ENCODE peak calls at places on chromosomes 1 and 21, in four cellular contexts. P is ovary; R is PC-3; O is CD8-positive, alpha-beta memory T cell. T is an unnamed sample.

GRCh38 chr21:45805321-45805720 is 161.8 kb downstream of the PCBP3 start:
- DNase-seq in O (no peak), R (no peak), P (no peak), T (no peak)

GRCh38 chr1:22275626-22276395 is 132.9 kb upstream of the WNT4 start:
- DNase-seq in O (no peak), P (peak), R (peak), T (peak)

GRCh38 chr1:31072304-31072746 is 6.8 kb upstream of the PUM1 start:
- DNase-seq in R (no peak), P (no peak), O (no peak), T (no peak)

GRCh38 chr1:156641761-156642264 is at the start of gene BCAN:
- DNase-seq in R (no peak), P (no peak), O (no peak), T (peak)

GRCh38 chr1:245953876-245954660 is 553.0 kb downstream of the SMYD3 start:
- DNase-seq in O (no peak), P (no peak), R (peak), T (no peak)

GRCh38 chr21:33345751-33346238 is 21.0 kb downstream of the IFNAR1 start:
- DNase-seq in R (no peak), P (no peak), O (no peak), T (no peak)

GRCh38 chr1:56436912-56437403 is 142.4 kb downstream of the PLPP3 start:
- DNase-seq in P (no peak), R (no peak), O (no peak), T (peak)

GRCh38 chr21:33314096-33314495 is 10.7 kb upstream of the IFNAR1 start:
- DNase-seq in O (no peak), R (no peak), P (no peak), T (no peak)

GRCh38 chr1:34125721-34126380 is 39.2 kb downstream of the CSMD2 start:
- DNase-seq in P (no peak), O (no peak), R (no peak), T (no peak)

GRCh38 chr1:49252917-49253316 is 476.2 kb upstream of the BEND5 start:
- DNase-seq in P (no peak), R (no peak), O (no peak), T (no peak)

GRCh38 chr1:221829327-221830011 is 87.6 kb upstream of the DUSP10 start:
- DNase-seq in O (peak), P (no peak), R (peak), T (no peak)

DNA sequence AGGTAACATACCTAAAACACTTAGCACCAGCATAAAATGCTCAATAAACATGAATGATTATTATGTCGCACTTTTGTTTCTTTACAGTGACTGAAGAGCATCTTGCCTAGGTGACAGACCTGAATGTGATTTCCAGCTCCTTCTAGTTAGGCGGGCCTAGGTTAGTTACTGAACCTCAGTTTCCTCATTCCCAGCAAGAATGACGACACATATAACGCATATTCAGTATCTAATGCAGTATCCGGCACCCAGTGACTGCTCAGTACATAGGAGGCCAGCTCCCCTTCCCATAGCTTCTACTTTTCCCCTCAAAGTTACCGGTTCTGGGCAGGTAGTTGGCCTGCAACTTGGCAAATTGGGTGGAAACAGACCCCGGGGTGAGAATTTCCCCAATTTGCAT is 763 bp downstream of the AUNIP start:
- DNase-seq in O (no peak), P (no peak), R (peak), T (no peak)
- H3K27ac ChIP-seq in O (peak), P (no peak), R (no peak), T (no peak)

GRCh38 chr1:26791138-26791537 is 3.4 kb downstream of the PIGV start:
- DNase-seq in P (no peak), R (no peak), O (no peak), T (no peak)

GRCh38 chr1:26788836-26789611 is 1.3 kb downstream of the PIGV start:
- DNase-seq in O (peak), P (peak), R (peak), T (peak)

GRCh38 chr1:26789612-26789865 is 1.8 kb downstream of the PIGV start:
- DNase-seq in R (no peak), P (no peak), O (no peak), T (no peak)

GRCh38 chr1:26790551-26790953 is 2.8 kb downstream of the PIGV start:
- DNase-seq in P (no peak), R (no peak), O (no peak), T (no peak)

DNA sequence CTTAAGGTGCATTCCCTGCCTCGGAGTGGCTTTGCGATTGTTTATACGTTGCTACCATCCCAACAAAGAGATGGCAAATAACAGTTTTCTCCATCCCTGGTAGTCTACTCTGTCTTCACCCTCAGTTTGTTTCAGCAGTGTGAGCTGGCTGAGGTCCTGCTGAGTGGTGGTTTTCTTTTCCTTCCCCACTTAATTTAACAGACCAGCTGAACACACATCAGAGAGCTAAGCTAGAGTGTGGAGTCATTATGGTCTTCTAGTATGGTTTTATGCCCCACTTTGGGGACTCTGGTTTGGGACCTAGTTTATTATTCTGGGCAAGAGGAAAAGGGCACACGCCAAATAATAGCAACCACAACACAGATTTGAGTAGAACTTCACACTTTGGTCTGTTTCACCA is 2.2 kb downstream of the PIGV start:
- DNase-seq in O (no peak), P (no peak), R (no peak), T (no peak)
- H3K27ac ChIP-seq in O (no peak), P (no peak), R (no peak), T (no peak)

DNA sequence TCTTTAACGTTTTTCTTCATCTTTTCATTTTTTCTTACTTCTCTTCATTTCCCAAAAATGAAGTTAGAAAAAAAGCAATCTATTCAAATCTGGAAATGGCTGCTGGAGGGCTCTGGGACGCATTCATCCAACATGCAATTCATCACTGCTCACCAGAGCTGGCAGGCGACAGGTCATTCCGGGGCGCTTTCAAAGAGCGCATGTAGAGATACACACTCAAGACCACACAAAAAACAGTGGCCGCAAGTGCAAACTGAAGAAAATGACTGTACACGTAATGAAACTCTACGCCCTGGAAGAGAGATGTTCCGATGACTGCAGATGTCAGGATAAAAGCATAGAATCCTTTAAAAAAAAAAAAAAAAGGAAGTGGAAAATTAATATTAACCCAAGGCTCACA is 15.5 kb downstream of the LBR start:
- DNase-seq in O (no peak), R (no peak), P (no peak), T (no peak)
- H3K27ac ChIP-seq in O (no peak), R (no peak), P (no peak), T (no peak)

GRCh38 chr1:240401721-240402120 is 210.2 kb downstream of the GREM2 start:
- DNase-seq in R (no peak), P (no peak), O (no peak), T (no peak)

GRCh38 chr1:240394353-240394752 is 217.6 kb downstream of the GREM2 start:
- DNase-seq in R (no peak), O (no peak), P (no peak), T (no peak)

GRCh38 chr1:240404286-240404685 is 207.7 kb downstream of the GREM2 start:
- DNase-seq in R (no peak), P (no peak), O (no peak), T (no peak)

GRCh38 chr1:240402318-240402717 is 209.6 kb downstream of the GREM2 start:
- DNase-seq in R (no peak), O (no peak), P (no peak), T (no peak)

GRCh38 chr1:240399381-240399780 is 212.6 kb downstream of the GREM2 start:
- DNase-seq in R (peak), O (no peak), P (no peak), T (no peak)
- H3K27ac ChIP-seq in R (no peak), O (no peak), P (no peak), T (no peak)

GRCh38 chr1:172069535-172069934 is 228.2 kb downstream of the DNM3 start:
- DNase-seq in P (peak), O (no peak), R (no peak), T (no peak)

GRCh38 chr1:172068334-172068733 is 227.0 kb downstream of the DNM3 start:
- DNase-seq in R (no peak), O (no peak), P (no peak), T (no peak)

GRCh38 chr1:172070055-172070454 is 228.8 kb downstream of the DNM3 start:
- DNase-seq in O (no peak), R (no peak), P (no peak), T (no peak)
- H3K27ac ChIP-seq in O (no peak), R (no peak), P (no peak), T (peak)

GRCh38 chr21:15278851-15279250 is 214.1 kb upstream of the NRIP1 start:
- DNase-seq in P (no peak), O (no peak), R (no peak), T (no peak)
- H3K27ac ChIP-seq in P (no peak), O (no peak), R (no peak), T (no peak)

DNA sequence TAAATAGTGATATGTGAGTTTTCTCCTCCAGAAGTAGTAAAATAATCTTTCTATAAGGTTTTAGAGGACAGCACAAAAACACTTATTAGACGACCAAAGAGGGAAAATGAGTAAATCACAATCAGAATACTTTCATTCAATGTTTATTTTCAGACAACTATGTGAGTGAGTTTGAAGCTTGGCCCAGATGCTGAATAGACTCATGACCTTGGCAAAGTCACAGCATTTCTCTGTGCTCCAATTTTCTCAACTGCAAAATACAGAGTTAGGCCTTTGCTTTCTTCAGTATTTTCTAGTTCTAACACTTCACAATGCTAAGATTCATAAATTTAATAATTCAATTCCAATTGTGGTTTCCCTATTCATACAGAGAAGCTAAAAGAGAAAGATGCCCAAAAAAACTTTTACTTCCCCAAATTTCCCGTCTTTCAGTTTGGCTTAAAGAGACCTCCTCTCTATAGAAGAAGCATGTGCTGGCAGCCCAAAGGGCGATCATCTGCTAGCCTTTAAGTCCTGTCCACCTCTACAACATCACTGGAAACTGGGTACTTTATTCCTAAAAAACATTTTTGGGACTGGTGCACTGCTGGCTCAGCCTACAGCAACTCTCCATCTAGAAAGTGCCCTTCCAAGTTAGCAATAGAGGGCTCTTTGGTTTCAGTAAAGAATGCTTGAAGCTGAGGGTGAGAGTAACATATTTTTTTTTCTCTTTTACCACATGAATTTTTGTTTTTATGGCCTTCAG is 116.8 kb upstream of the GORAB start:
- DNase-seq in R (no peak), O (no peak), P (peak), T (no peak)
- H3K27ac ChIP-seq in R (no peak), O (no peak), P (no peak), T (no peak)

GRCh38 chr1:95027046-95027445 is 45.7 kb downstream of the ALG14 start:
- DNase-seq in R (no peak), P (no peak), O (no peak), T (no peak)

GRCh38 chr1:95021085-95021484 is 51.7 kb downstream of the ALG14 start:
- DNase-seq in R (peak), O (no peak), P (no peak), T (no peak)

GRCh38 chr1:95022527-95022926 is 50.2 kb downstream of the ALG14 start:
- DNase-seq in R (no peak), O (no peak), P (no peak), T (no peak)

GRCh38 chr1:95021794-95022193 is 51.0 kb downstream of the ALG14 start:
- DNase-seq in R (no peak), P (peak), O (no peak), T (no peak)

DNA sequence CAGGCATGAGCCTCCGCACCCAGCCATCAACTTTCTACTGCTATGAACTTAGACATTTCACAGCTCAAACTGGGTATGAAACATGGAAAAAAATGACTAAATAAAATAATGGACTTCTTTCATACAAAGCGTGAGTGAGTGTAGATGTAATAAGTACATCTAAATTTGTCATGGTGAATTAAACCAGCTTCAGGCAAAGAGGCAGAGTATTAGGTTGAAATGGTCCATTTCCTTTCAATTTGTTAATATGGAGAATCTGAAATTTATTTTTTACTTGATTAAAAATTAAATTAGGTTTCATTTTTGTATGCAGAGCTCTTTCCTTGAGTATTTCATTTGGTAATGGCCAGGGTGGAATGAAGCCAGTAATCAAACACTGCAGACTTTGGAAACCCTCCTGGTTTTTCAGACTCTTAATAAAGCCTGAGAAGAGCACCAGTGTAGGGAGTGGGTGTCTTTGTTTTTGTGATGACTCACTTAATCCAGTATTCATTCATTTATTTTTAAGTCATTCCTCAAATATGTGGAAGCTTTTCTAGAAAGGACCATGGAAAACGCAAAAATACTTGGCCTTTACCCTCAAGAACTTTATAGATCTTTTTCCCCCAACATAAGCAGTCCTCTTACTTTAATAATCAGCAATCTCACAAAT is 49.2 kb downstream of the ALG14 start:
- DNase-seq in O (no peak), R (peak), P (peak), T (no peak)
- H3K27ac ChIP-seq in O (no peak), R (peak), P (peak), T (no peak)

T was measured in substantia nigra.